ENCODE peak calls at places on chromosomes 12 and 14, in ten cellular contexts. K, O, E, J, Y, B, M, D, I and C are unnamed samples.

GRCh38 chr12:26473291-26473690 is 277.9 kb downstream of the SSPN start:
- DNase-seq in M (peak; percentile 38), E (no peak), Y (no peak), K (no peak), D (no peak), O (no peak), B (peak; percentile 71), J (peak; percentile 72), I (peak; percentile 32), C (peak; percentile 23)

GRCh38 chr14:37598973-37599526 is 3.6 kb downstream of the TTC6 start:
- DNase-seq in Y (no peak), B (no peak), J (no peak), O (no peak), I (no peak), K (no peak), E (no peak), D (no peak), M (no peak), C (no peak)

GRCh38 chr12:117033382-117034045 is 65.7 kb downstream of the TESC start:
- DNase-seq in E (no peak), Y (no peak), O (no peak), M (peak; percentile 69), B (peak; percentile 21), J (no peak), I (no peak), K (no peak), D (no peak), C (no peak)

GRCh38 chr12:131852551-131853299 is 24.5 kb downstream of the MMP17 start:
- DNase-seq in B (peak; percentile 54), K (peak; percentile 35), Y (no peak), O (no peak), E (no peak), J (peak; percentile 51), I (peak; percentile 46), M (no peak), D (no peak), C (peak; percentile 29)

GRCh38 chr14:96585672-96586013 is 83.5 kb downstream of the PAPOLA start:
- DNase-seq in D (no peak), M (no peak), J (no peak), I (no peak), Y (no peak), B (no peak), O (no peak), E (no peak), K (no peak), C (no peak)

GRCh38 chr14:24848427-24848826 is 201.5 kb downstream of the STXBP6 start:
- DNase-seq in E (peak; percentile 82), M (no peak), I (peak; percentile 80), D (no peak), O (peak; percentile 59), J (no peak), Y (no peak), K (peak; percentile 46), B (peak; percentile 85), C (no peak)

GRCh38 chr12:87820524-87821194 is 208.5 kb downstream of the C12orf50 start:
- DNase-seq in J (no peak), O (peak; percentile 66), Y (no peak), D (peak; percentile 24), M (peak; percentile 7), E (peak; percentile 78), B (peak; percentile 29), I (peak; percentile 89), K (peak; percentile 63), C (no peak)

GRCh38 chr12:89793946-89794345 is 85.3 kb upstream of the ATP2B1 start:
- DNase-seq in Y (no peak), D (no peak), I (no peak), B (no peak), O (no peak), E (no peak), K (no peak), M (no peak), J (no peak), C (no peak)

GRCh38 chr14:94946244-94946643 is 176.3 kb upstream of the GSC start:
- DNase-seq in I (no peak), E (no peak), D (no peak), K (no peak), J (no peak), M (no peak), B (no peak), Y (no peak), O (no peak), C (no peak)

GRCh38 chr12:52543985-52544888 is 8.7 kb downstream of the KRT71 start:
- DNase-seq in I (peak; percentile 11), K (no peak), O (no peak), B (peak; percentile 9), M (peak; percentile 57), J (no peak), D (no peak), E (no peak), Y (no peak), C (no peak)

GRCh38 chr12:123089631-123090353 is 61.1 kb downstream of the PITPNM2 start:
- DNase-seq in K (peak; percentile 91), B (peak; percentile 96), E (peak; percentile 98), M (no peak), I (peak; percentile 99), O (peak; percentile 95), Y (no peak), J (no peak), D (peak; percentile 89), C (no peak)

GRCh38 chr14:93303659-93304058 is 29.2 kb downstream of the BTBD7 start:
- DNase-seq in B (no peak), O (no peak), Y (no peak), E (no peak), J (no peak), K (peak; percentile 58), M (peak; percentile 15), D (no peak), I (no peak), C (no peak)

DNA sequence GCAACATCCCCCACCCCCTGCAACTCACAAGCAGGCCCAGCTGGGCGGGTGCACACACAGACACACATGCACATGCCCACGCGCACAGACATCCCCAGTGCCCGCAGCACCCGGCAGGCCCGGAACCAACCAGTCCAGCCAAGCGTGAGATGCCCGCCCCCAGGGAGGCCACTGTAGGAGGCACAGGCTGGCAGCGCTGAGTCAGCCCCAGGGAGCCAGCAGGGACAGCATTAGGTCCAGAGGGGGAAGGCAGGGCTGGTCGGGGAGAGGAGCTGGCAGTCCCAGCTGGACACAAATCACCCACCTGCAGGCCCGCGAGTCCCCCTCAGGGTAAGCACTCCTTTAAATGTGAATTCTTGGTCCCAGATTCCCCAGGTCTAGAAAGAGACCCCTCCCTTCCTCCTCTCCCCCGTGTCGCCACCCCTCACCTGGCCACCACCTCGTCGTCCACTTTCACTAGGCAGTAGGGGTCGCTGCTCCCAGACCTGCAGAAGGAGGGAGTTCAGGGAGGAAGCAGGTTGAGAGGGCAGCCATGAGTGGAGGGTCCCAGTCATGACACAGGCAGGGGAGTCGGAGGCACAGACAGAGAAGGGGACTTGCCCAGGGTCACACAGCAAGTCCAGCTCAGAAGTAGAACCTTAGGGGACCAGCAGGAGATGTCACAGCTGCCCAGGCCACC is 5.0 kb downstream of the RASAL1 start:
- DNase-seq in I (no peak), M (peak; percentile 88), Y (no peak), O (no peak), K (no peak), D (no peak), B (peak; percentile 20), E (no peak), J (no peak), C (peak; percentile 57)
- TF ChIP-seq CTCF in I (no peak), M (peak; percentile 13), Y (no peak), O (peak; percentile 38), K (peak; percentile 21), D (peak; percentile 5), B (peak; percentile 13), E (peak; percentile 13), J (peak; percentile 41), C (no peak)

GRCh38 chr14:73759183-73759713 is 45.1 kb upstream of the PNMA1 start:
- DNase-seq in Y (peak; percentile 82), E (peak; percentile 44), O (no peak), B (peak; percentile 82), D (no peak), M (peak; percentile 76), J (peak; percentile 73), K (peak; percentile 78), I (peak; percentile 61), C (peak; percentile 61)
- TF ChIP-seq CTCF in Y (no peak), E (no peak), O (no peak), B (no peak), D (no peak), M (no peak), J (no peak), K (no peak), I (no peak), C (no peak)

GRCh38 chr12:93766371-93766770 is 89.2 kb downstream of the CRADD start:
- DNase-seq in I (no peak), J (no peak), Y (no peak), D (no peak), O (no peak), B (no peak), M (no peak), E (no peak), K (no peak), C (no peak)

GRCh38 chr12:93762912-93763311 is 85.7 kb downstream of the CRADD start:
- DNase-seq in I (no peak), M (no peak), O (no peak), D (no peak), B (no peak), K (no peak), Y (no peak), E (no peak), J (no peak), C (no peak)

GRCh38 chr12:93767524-93767863 is 90.3 kb downstream of the CRADD start:
- DNase-seq in K (no peak), B (no peak), M (no peak), E (no peak), Y (no peak), J (no peak), O (no peak), D (no peak), I (no peak), C (no peak)

GRCh38 chr12:93763746-93764147 is 86.6 kb downstream of the CRADD start:
- DNase-seq in K (no peak), D (no peak), I (peak; percentile 41), M (no peak), Y (no peak), B (no peak), O (no peak), J (no peak), E (no peak), C (no peak)

GRCh38 chr12:93766802-93767523 is 89.8 kb downstream of the CRADD start:
- DNase-seq in Y (no peak), M (peak; percentile 41), O (no peak), D (no peak), B (peak; percentile 88), K (peak; percentile 89), J (peak; percentile 33), E (peak; percentile 78), I (peak; percentile 60), C (no peak)
- TF ChIP-seq CTCF in Y (peak; percentile 20), M (peak; percentile 67), O (peak; percentile 71), D (peak; percentile 72), B (peak; percentile 56), K (peak; percentile 73), J (no peak), E (peak; percentile 70), I (peak; percentile 52), C (no peak)

DNA sequence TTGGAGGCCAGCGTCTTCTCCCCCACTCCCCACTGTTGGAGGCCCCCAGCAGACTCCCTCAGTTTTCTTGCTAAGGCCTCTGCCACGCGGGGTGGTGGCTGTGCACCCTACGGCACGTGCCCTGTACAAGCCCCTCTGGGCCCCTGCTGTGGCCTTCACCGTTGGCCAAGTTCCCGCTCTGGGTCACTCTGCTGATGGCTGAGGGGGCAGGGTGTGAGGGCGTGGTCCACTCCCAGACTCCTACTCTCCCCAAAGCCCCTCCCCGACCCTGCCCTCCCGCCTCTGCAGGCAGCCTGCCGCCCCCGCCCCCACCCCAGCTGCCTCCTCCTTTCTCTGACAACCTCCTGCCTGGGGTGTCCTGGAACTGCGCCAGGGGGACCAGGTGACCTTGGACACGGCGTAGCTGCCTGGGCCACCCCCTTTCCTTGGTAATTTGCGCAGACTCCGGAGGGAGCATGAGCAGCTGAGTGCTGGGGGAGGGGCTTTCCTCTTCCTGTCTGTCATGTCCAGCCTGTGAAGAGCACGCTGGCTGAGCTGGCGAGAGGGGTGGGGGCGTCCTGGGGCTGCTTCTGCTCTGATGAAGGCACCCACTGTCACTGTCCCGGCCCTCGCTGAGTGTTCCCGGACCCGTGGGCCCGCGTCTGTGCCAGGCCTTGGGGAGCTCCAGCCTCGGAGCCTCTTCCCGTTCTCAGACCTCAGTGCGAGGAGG is 84.9 kb downstream of the KIF26A start:
- DNase-seq in J (no peak), O (no peak), D (no peak), E (no peak), K (peak; percentile 25), B (no peak), I (no peak), Y (no peak), M (no peak), C (no peak)
- TF ChIP-seq CTCF in J (no peak), O (no peak), D (no peak), E (no peak), K (no peak), B (no peak), I (no peak), Y (no peak), M (no peak), C (no peak)